ENCODE peak calls at places on chromosomes 3 and 15, in six cellular contexts. U is EL, Q is AG10803, I is DMS 273 treated with DMSO at 0.1 percent for 48 hours, P is left ventricle myocardium inferior, Y is NCI-H2029 treated with DMSO at 0.1 percent for 48 hours. W is an unnamed sample.

GRCh38 chr15:69631005-69631404 is 178.4 kb downstream of the RPLP1 start:
- DNase-seq in U (no peak), Y (no peak), P (no peak), I (no peak), Q (no peak), W (no peak)

GRCh38 chr15:29904731-29905417 is 82.6 kb upstream of the TJP1 start:
- DNase-seq in Q (peak), U (peak), Y (no peak), P (no peak), I (no peak), W (no peak)

GRCh38 chr3:187746479-187747335 is 1.4 kb upstream of the BCL6 start:
- DNase-seq in U (peak), P (no peak), Q (peak), Y (no peak), I (no peak), W (no peak)

GRCh38 chr3:77041156-77041696 is 1.3 kb downstream of the ROBO2 start:
- DNase-seq in I (no peak), Q (no peak), P (no peak), Y (no peak), U (no peak), W (no peak)

GRCh38 chr3:29144807-29145206 is 136.1 kb upstream of the RBMS3 start:
- DNase-seq in Q (peak), I (peak), Y (no peak), U (peak), P (peak), W (no peak)

GRCh38 chr15:92896543-92896942 is 3.6 kb upstream of the CHD2 start:
- DNase-seq in P (no peak), Y (no peak), Q (no peak), U (no peak), I (no peak), W (no peak)

GRCh38 chr3:183818706-183819624 is 6.4 kb downstream of the MAP6D1 start:
- DNase-seq in Q (no peak), P (no peak), U (no peak), Y (no peak), I (peak), W (no peak)

GRCh38 chr15:68252925-68253534 is 23.5 kb upstream of the CLN6 start:
- DNase-seq in Y (peak), P (no peak), I (peak), Q (peak), U (peak), W (peak)

GRCh38 chr3:61564405-61565059 is 3.2 kb downstream of the PTPRG start:
- DNase-seq in U (peak), Y (no peak), Q (peak), P (peak), I (no peak), W (peak)

W was measured in Calu3.